ENCODE peak calls at places on chromosomes 16 and 17, in five cellular contexts. B is heart right ventricle, S is mesothelial cell of epicardium, D is progenitor cell of endocrine pancreas, P is IMR-90. V is an unnamed sample.

GRCh38 chr17:28916302-28916934 is 13.5 kb upstream of the DHRS13 start:
- DNase-seq in B (no peak), S (no peak), D (peak), P (peak), V (peak)

GRCh38 chr17:38605230-38605851 is 411 bp downstream of the SRCIN1 start:
- DNase-seq in B (no peak), S (no peak), D (no peak), P (no peak), V (no peak)

GRCh38 chr17:29111816-29112499 is 68.2 kb downstream of the MYO18A start:
- DNase-seq in B (peak), S (peak), D (peak), P (peak), V (peak)

GRCh38 chr16:15703029-15703736 is 53.1 kb downstream of the NDE1 start:
- DNase-seq in B (no peak), S (no peak), D (no peak), P (no peak), V (no peak)

GRCh38 chr17:79230576-79230975 is 156.0 kb downstream of the ENGASE start:
- DNase-seq in B (no peak), S (no peak), D (no peak), P (no peak), V (no peak)

GRCh38 chr17:41008811-41009210 is at the start of gene KRTAP3-1:
- DNase-seq in B (no peak), S (no peak), D (no peak), P (no peak), V (no peak)

GRCh38 chr17:81523139-81524062 is 4.8 kb upstream of the FSCN2 start:
- DNase-seq in B (no peak), S (no peak), D (peak), P (peak), V (no peak)

GRCh38 chr17:71023631-71024030 is 854.3 kb downstream of the KCNJ2 start:
- DNase-seq in B (no peak), S (no peak), D (no peak), P (no peak), V (no peak)

GRCh38 chr16:49594706-49595534 is 221.3 kb downstream of the C16orf78 start:
- DNase-seq in B (no peak), S (peak), D (no peak), P (no peak), V (no peak)

GRCh38 chr17:63345598-63345997 is 100.5 kb downstream of the CYB561 start:
- DNase-seq in B (no peak), S (no peak), D (no peak), P (peak), V (no peak)

GRCh38 chr16:50548659-50549560 is 714 bp downstream of the NKD1 start:
- DNase-seq in B (no peak), S (peak), D (no peak), P (no peak), V (no peak)

GRCh38 chr17:42944211-42944610 is 20.0 kb downstream of the AARSD1 start:
- DNase-seq in B (no peak), S (no peak), D (no peak), P (peak), V (no peak)

GRCh38 chr16:17448640-17449638 is 21.8 kb downstream of the XYLT1 start:
- DNase-seq in B (peak), S (no peak), D (no peak), P (no peak), V (no peak)

GRCh38 chr17:17484451-17484899 is 7.7 kb downstream of the MED9 start:
- DNase-seq in B (no peak), S (no peak), D (no peak), P (peak), V (no peak)

GRCh38 chr17:42740699-42741098 is 4.1 kb downstream of the EZH1 start:
- DNase-seq in B (no peak), S (no peak), D (no peak), P (no peak), V (no peak)

GRCh38 chr17:72697602-72698146 is 394.8 kb downstream of the SLC39A11 start:
- DNase-seq in B (no peak), S (no peak), D (no peak), P (peak), V (no peak)

GRCh38 chr17:60678118-60678444 is 430 bp downstream of the BCAS3 start:
- DNase-seq in B (no peak), S (no peak), D (no peak), P (no peak), V (no peak)

GRCh38 chr17:77999413-78000173 is 41.1 kb downstream of the TNRC6C start:
- DNase-seq in B (no peak), S (no peak), D (no peak), P (peak), V (no peak)

GRCh38 chr16:82350560-82350959 is 180.5 kb upstream of the MPHOSPH6 start:
- DNase-seq in B (no peak), S (no peak), D (no peak), P (no peak), V (no peak)

GRCh38 chr16:65069090-65069489 is 52.8 kb downstream of the CDH11 start:
- DNase-seq in B (no peak), S (no peak), D (no peak), P (peak), V (no peak)

GRCh38 chr16:16021988-16022682 is 72.7 kb downstream of the ABCC1 start:
- DNase-seq in B (peak), S (peak), D (peak), P (peak), V (no peak)

GRCh38 chr17:38628441-38628840 is 22.7 kb upstream of the SRCIN1 start:
- DNase-seq in B (no peak), S (no peak), D (no peak), P (peak), V (no peak)

GRCh38 chr16:53055603-53056527 is 1.1 kb downstream of the CHD9 start:
- DNase-seq in B (peak), S (peak), D (no peak), P (peak), V (no peak)

GRCh38 chr17:29575511-29576213 is 7.2 kb downstream of the TP53I13 start:
- DNase-seq in B (peak), S (no peak), D (no peak), P (no peak), V (no peak)

GRCh38 chr17:20267459-20267842 is 199.9 kb downstream of the LGALS9B start:
- DNase-seq in B (no peak), S (no peak), D (no peak), P (no peak), V (no peak)

GRCh38 chr16:53614346-53614745 is 89.3 kb downstream of the RPGRIP1L start:
- DNase-seq in B (no peak), S (no peak), D (no peak), P (peak), V (no peak)

GRCh38 chr16:64421515-64421914 is 700.3 kb downstream of the CDH11 start:
- DNase-seq in B (no peak), S (no peak), D (no peak), P (no peak), V (no peak)

GRCh38 chr16:88694221-88695087 is 8.1 kb upstream of the SNAI3 start:
- DNase-seq in B (no peak), S (no peak), D (no peak), P (no peak), V (no peak)

GRCh38 chr16:81140930-81141780 is 45.0 kb upstream of the GCSH start:
- DNase-seq in B (no peak), S (no peak), D (no peak), P (no peak), V (no peak)

GRCh38 chr17:79607941-79608728 is 2.7 kb downstream of the RBFOX3 start:
- DNase-seq in B (peak), S (peak), D (peak), P (no peak), V (no peak)

GRCh38 chr16:17803625-17804410 is 333.1 kb upstream of the XYLT1 start:
- DNase-seq in B (no peak), S (no peak), D (no peak), P (peak), V (no peak)

GRCh38 chr17:38893612-38894011 is 23.8 kb downstream of the LASP1 start:
- DNase-seq in B (no peak), S (no peak), D (no peak), P (no peak), V (no peak)

GRCh38 chr17:28505986-28506665 is at the start of gene FOXN1:
- DNase-seq in B (no peak), S (no peak), D (no peak), P (no peak), V (no peak)

GRCh38 chr17:77543779-77544178 is 403.0 kb downstream of the SEC14L1 start:
- DNase-seq in B (no peak), S (no peak), D (no peak), P (no peak), V (no peak)

GRCh38 chr16:14196539-14196938 is 125.4 kb downstream of the MRTFB start:
- DNase-seq in B (no peak), S (no peak), D (no peak), P (no peak), V (no peak)

GRCh38 chr16:29646947-29647346 is 16.1 kb upstream of the SPN start:
- DNase-seq in B (no peak), S (no peak), D (no peak), P (no peak), V (no peak)

GRCh38 chr16:6576646-6577045 is 756.0 kb upstream of the RBFOX1 start:
- DNase-seq in B (no peak), S (no peak), D (no peak), P (no peak), V (no peak)

GRCh38 chr16:9090960-9091866 is at the start of gene HAPSTR1:
- DNase-seq in B (peak), S (peak), D (peak), P (peak), V (peak)

GRCh38 chr16:9094008-9094846 is 2.8 kb downstream of the HAPSTR1 start:
- DNase-seq in B (no peak), S (no peak), D (no peak), P (no peak), V (no peak)

GRCh38 chr16:9091867-9092281 is 430 bp downstream of the HAPSTR1 start:
- DNase-seq in B (peak), S (peak), D (peak), P (no peak), V (no peak)

GRCh38 chr16:9092963-9093477 is 1.6 kb downstream of the HAPSTR1 start:
- DNase-seq in B (peak), S (peak), D (peak), P (no peak), V (no peak)

DNA sequence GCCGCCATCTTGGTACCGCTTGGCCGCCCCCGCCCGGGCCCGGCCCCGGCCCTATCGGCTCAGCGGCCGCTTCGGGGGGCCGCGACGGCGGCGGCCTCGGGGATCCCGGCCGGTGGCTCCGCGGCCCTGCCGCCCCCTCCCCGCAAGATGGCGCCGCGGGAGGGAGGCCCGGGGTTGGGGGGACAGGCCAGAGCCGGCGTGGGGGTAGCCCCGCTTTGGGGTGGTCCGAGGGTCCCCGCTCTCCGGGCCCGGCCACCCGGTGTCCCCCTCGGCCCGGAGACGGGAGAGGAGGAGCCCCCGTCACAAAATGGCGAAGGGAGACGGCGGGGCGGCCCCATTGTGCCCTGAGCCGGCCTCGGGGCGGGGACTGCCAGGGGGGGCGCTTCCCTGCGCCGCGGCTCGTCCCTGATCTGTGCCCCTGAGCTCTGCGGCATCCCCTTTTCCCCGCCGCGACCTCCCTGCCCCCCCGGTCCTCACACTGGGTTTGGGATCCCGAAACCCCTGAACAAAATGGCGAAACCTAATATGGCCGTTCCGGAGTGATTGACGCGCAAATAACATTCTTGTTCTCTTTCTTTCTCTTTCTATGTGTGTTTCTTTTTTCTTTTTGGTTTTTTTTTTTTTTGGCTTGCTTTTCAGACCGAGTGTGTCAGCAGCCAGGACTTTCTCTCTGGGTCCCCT is 978 bp downstream of the HAPSTR1 start:
- DNase-seq in B (peak), S (peak), D (peak), P (no peak), V (no peak)
- TF ChIP-seq CTCF in B (peak), S (no peak), D (peak), P (peak), V (no peak)

GRCh38 chr17:49618112-49618611 is 42.5 kb downstream of the NXPH3 start:
- DNase-seq in B (no peak), S (no peak), D (no peak), P (peak), V (no peak)

GRCh38 chr17:49610883-49611584 is 35.4 kb downstream of the NXPH3 start:
- DNase-seq in B (no peak), S (no peak), D (no peak), P (no peak), V (no peak)

GRCh38 chr17:49612721-49613120 is 37.0 kb downstream of the NXPH3 start:
- DNase-seq in B (no peak), S (no peak), D (no peak), P (no peak), V (no peak)

GRCh38 chr17:49616546-49617205 is 41.0 kb downstream of the NXPH3 start:
- DNase-seq in B (peak), S (no peak), D (no peak), P (no peak), V (no peak)

DNA sequence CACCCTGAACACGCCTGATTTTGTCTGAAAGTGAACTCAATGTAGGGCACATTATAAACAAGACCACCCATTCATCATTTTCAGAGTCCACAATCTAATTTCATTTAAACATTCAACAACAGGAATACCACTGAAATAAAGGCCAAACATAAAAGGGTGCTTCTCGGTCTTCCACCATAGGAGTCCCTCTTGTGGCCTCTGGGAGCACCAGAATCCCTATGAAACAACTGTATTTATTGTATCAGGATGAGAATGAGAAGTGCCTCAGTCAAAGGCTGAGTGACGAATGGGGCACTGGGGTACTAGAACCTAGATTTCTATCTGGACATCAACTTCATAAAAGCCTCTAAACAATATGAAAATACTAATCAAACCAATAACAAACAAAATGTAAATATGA is 40.4 kb downstream of the NXPH3 start:
- DNase-seq in B (no peak), S (no peak), D (no peak), P (no peak), V (no peak)
- TF ChIP-seq CTCF in B (peak), S (no peak), D (peak), P (peak), V (peak)

GRCh38 chr17:76539631-76540271 is at the start of gene PRCD:
- DNase-seq in B (no peak), S (no peak), D (no peak), P (no peak), V (peak)
- TF ChIP-seq CTCF in B (no peak), S (no peak), D (peak), P (no peak), V (no peak)

GRCh38 chr16:46688657-46689491 is at the start of gene VPS35:
- DNase-seq in B (peak), S (peak), D (peak), P (peak), V (peak)
- TF ChIP-seq CTCF in B (peak), S (no peak), D (no peak), P (peak), V (no peak)

GRCh38 chr16:54929090-54930033 is 1.3 kb upstream of the IRX5 start:
- DNase-seq in B (peak), S (peak), D (peak), P (peak), V (no peak)

GRCh38 chr16:54930034-54930938 is at the start of gene IRX5:
- DNase-seq in B (peak), S (peak), D (peak), P (peak), V (no peak)

GRCh38 chr16:54928016-54928356 is 2.7 kb upstream of the IRX5 start:
- DNase-seq in B (no peak), S (peak), D (no peak), P (no peak), V (no peak)

GRCh38 chr16:54927125-54928015 is 3.3 kb upstream of the IRX5 start:
- DNase-seq in B (no peak), S (no peak), D (no peak), P (no peak), V (no peak)

DNA sequence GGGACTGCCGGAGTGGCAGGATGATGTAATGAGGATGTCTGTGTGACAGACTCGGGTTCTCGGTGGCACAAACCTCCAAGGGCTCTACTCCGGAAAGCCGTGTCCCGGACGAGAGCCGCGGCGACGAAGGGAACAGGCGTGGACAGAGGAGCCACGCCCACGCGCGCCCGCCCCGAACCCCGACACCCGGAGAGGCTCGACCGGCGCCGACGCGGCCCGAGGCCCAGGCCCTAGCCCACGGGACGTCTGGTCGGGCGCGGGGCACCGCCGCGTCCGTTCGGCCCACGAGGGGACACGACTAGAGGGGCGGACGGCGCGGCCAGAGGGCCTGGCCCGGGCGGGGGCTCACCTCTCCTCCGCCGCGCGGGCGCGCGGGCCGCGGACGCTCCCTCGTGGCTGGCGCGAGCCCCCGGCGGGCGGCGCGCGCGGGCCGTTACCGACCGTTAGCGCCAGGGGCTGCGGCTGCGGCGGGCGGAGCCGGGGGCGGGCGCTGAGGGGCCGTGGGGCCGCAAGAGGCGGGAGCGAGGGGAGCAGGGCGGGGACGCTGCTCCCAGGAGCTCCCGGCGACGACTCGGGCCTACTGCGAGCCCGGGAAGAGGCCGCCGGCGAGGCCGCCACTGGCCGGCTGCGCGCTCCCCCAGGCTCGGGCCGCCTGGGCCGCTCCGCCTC is 2.1 kb upstream of the IRX5 start:
- DNase-seq in B (peak), S (peak), D (no peak), P (no peak), V (no peak)
- TF ChIP-seq CTCF in B (no peak), S (no peak), D (no peak), P (no peak), V (peak)

DNA sequence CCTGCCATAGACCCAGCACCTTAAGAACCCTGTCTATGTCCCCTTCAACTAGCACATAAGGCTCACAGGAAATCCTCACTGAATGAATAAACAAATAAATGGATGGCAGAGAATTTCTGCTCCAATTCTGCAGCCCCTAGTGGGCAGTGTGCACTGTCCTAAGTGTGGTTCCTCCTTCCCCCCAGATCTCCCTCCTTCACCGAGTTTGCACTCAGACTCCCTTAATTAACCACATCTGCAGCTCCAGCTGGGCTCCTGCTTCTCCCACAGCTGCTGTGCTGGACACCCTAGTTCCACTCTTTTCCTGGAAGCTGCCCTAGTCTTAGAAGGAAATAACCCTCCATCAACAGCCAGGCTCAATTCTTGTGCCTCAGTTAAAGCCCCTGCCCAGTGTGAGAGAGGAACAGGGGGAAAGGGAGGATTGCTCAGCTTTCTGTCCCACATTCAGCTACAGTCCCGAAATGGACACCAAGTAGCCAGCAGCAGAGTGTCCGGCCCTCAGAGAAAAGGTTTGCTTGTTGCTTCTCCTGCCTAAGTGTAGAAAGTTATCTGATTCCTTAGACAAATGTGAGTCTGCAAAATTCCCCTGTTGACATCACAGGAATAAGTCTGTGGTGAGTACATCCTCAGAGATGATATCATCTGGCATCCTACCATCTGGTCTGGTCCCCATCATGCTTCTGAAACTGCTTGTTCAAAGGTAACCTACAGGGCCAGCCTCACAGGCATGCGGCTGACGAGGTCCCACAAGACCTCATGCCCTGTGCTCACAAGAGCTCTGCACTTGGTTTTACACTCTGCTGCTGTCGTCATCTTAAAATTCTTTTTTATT is 12.3 kb downstream of the LRRC3C start:
- DNase-seq in B (peak), S (no peak), D (no peak), P (peak), V (no peak)
- TF ChIP-seq CTCF in B (peak), S (no peak), D (peak), P (peak), V (no peak)

V was measured in D721Med.